ENCODE peak calls at places on chromosomes 12 and 14, in six cellular contexts. N is omental fat pad, O is HCT116, Z is lower leg skin, W is fibroblast of the aortic adventitia, P is left ventricle myocardium inferior. V is an unnamed sample.

GRCh38 chr12:65187665-65188064 is 18.3 kb downstream of the LEMD3 start:
- DNase-seq in N (no peak), O (no peak), Z (no peak), W (no peak), P (no peak), V (no peak)

GRCh38 chr12:42315108-42315507 is 10.8 kb downstream of the ZCRB1 start:
- DNase-seq in N (no peak), O (no peak), Z (no peak), W (no peak), P (no peak), V (no peak)

GRCh38 chr14:104238424-104239184 is 100.2 kb downstream of the KIF26A start:
- DNase-seq in N (no peak), O (no peak), Z (peak), W (no peak), P (no peak), V (no peak)

GRCh38 chr14:81401420-81402122 is 1.4 kb upstream of the STON2 start:
- DNase-seq in N (no peak), O (peak), Z (no peak), W (peak), P (no peak), V (no peak)

GRCh38 chr14:100531152-100531551 is 56.1 kb downstream of the BEGAIN start:
- DNase-seq in N (peak), O (no peak), Z (peak), W (no peak), P (peak), V (peak)

GRCh38 chr12:69927145-69927544 is 102.1 kb downstream of the MYRFL start:
- DNase-seq in N (no peak), O (no peak), Z (no peak), W (no peak), P (no peak), V (no peak)

GRCh38 chr12:99009654-99010296 is 364.7 kb downstream of the APAF1 start:
- DNase-seq in N (no peak), O (no peak), Z (no peak), W (no peak), P (no peak), V (no peak)

GRCh38 chr12:5102806-5103205 is 59.1 kb downstream of the KCNA5 start:
- DNase-seq in N (no peak), O (no peak), Z (no peak), W (no peak), P (no peak), V (no peak)

GRCh38 chr14:72054929-72055328 is 122.7 kb downstream of the RGS6 start:
- DNase-seq in N (no peak), O (no peak), Z (no peak), W (no peak), P (no peak), V (no peak)

GRCh38 chr14:77099425-77100167 is 1.5 kb downstream of the CIPC start:
- DNase-seq in N (no peak), O (no peak), Z (no peak), W (peak), P (no peak), V (no peak)

GRCh38 chr12:98409543-98409942 is 105.8 kb upstream of the TMPO start:
- DNase-seq in N (no peak), O (no peak), Z (no peak), W (no peak), P (no peak), V (no peak)

GRCh38 chr12:56723889-56724659 is 1.0 kb downstream of the NACA start:
- DNase-seq in N (peak), O (no peak), Z (peak), W (peak), P (peak), V (peak)

GRCh38 chr12:16658699-16659098 is 52.7 kb upstream of the LMO3 start:
- DNase-seq in N (no peak), O (no peak), Z (no peak), W (no peak), P (no peak), V (no peak)
- TF ChIP-seq CTCF in N (no peak), O (no peak), Z (no peak), W (no peak), P (no peak), V (no peak)

GRCh38 chr12:116418551-116418950 is 140.6 kb upstream of the MAP1LC3B2 start:
- DNase-seq in N (no peak), O (no peak), Z (no peak), W (no peak), P (no peak), V (no peak)
- TF ChIP-seq CTCF in N (no peak), O (no peak), Z (no peak), W (no peak), P (no peak), V (no peak)

GRCh38 chr12:130680451-130680990 is 35.6 kb downstream of the RIMBP2 start:
- DNase-seq in N (no peak), O (no peak), Z (no peak), W (no peak), P (no peak), V (no peak)
- TF ChIP-seq CTCF in N (no peak), O (no peak), Z (no peak), W (no peak), P (no peak), V (no peak)

GRCh38 chr12:122980192-122981035 is at the start of gene ARL6IP4:
- DNase-seq in N (no peak), O (no peak), Z (peak), W (peak), P (peak), V (peak)

GRCh38 chr12:122979908-122980191 is 631 bp upstream of the ARL6IP4 start:
- DNase-seq in N (no peak), O (no peak), Z (no peak), W (no peak), P (no peak), V (no peak)

GRCh38 chr12:122977655-122978392 is 2.7 kb upstream of the ARL6IP4 start:
- DNase-seq in N (no peak), O (no peak), Z (no peak), W (no peak), P (no peak), V (peak)

GRCh38 chr12:122978507-122978955 is 1.9 kb upstream of the ARL6IP4 start:
- DNase-seq in N (no peak), O (no peak), Z (no peak), W (no peak), P (no peak), V (peak)

DNA sequence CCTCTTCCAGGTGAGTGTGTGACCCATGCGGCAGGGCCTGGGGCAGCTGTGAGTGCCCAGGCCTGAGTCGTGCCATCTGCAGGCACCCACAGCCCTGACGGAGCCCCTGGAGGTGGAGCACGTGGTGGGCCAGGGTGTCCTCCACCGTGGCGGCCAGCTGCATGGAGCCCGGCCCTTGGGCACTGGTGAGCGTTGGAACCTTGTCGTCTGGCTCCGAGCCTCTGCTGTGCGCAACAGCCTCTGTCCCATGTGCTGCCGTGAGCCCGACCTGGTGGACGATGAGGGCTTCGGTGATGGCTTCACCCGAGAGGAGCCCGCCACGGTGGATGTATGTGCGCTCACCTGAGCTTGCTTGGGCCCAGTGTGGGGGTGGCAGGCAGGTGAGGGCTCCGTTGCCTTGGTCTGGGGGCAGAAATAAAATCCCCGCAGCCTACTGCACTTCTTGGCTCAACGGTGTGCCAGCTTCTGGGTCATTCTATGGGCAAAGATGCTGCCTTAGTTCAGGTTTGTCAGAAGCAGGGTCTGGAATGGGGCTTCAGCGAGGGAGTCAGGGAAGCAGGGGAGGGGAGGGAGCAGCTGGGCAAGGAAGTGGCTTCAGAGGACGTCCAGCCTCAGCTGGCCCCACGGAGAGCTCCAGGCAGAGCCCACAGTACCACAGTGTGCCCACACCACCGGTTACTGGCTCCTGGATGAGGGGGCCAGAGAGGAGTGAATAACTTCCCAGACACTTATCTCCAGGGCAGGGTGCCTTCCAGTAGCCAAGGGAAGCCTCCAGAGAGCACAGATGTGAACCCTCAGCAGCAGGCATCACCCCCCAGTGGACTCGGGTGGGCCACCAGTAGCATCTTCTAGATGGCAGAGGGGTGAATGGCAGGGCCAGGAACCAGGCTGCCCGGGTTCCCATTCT is 1.2 kb upstream of the ARL6IP4 start:
- DNase-seq in N (no peak), O (no peak), Z (peak), W (no peak), P (no peak), V (no peak)
- TF ChIP-seq CTCF in N (no peak), O (no peak), Z (no peak), W (no peak), P (no peak), V (no peak)

V was measured in heart left ventricle.